ENCODE peak calls at places on chromosome 13, in nine cellular contexts. O is choroid plexus epithelial cell; S is stomach; B is stimulated activated CD8-positive, alpha-beta memory T cell treated with anti-CD3 and anti-CD28 coated beads, Interleukin-15, amount 100 ng/mL, for 4 hours; P is cardiac muscle cell; U is lung; W is transverse colon; Y is KBM-7; J is progenitor cell of endocrine pancreas. H is an unnamed sample.

GRCh38 chr13:107743523-107743922 is 471.8 kb downstream of the LIG4 start:
- DNase-seq in B (no peak), O (no peak), Y (no peak), S (no peak), P (no peak), W (no peak), J (no peak), U (no peak), H (no peak)

GRCh38 chr13:103009061-103009840 is 57.0 kb downstream of the SLC10A2 start:
- DNase-seq in S (no peak), P (no peak), J (no peak), O (peak), B (no peak), W (no peak), Y (no peak), U (no peak), H (no peak)

GRCh38 chr13:83618966-83619365 is 263.3 kb downstream of the SLITRK1 start:
- DNase-seq in J (no peak), W (no peak), O (peak), S (no peak), Y (no peak), B (no peak), U (no peak), P (peak), H (peak)

GRCh38 chr13:46663644-46664043 is 110.7 kb downstream of the LRCH1 start:
- DNase-seq in O (no peak), W (no peak), U (no peak), S (no peak), Y (no peak), B (no peak), P (no peak), J (no peak), H (no peak)

GRCh38 chr13:113033498-113033897 is 64.5 kb downstream of the MCF2L start:
- DNase-seq in P (peak), W (no peak), S (no peak), J (no peak), B (no peak), Y (no peak), O (no peak), U (no peak), H (no peak)

GRCh38 chr13:50731400-50731799 is 112.1 kb downstream of the DLEU7 start:
- DNase-seq in B (no peak), S (no peak), W (no peak), J (no peak), U (no peak), Y (peak), P (peak), O (peak), H (peak)

GRCh38 chr13:37501187-37501586 is 97.4 kb downstream of the POSTN start:
- DNase-seq in Y (no peak), B (no peak), S (no peak), P (no peak), W (no peak), O (no peak), J (no peak), U (no peak), H (no peak)

GRCh38 chr13:66803759-66804456 is 426.2 kb downstream of the PCDH9 start:
- DNase-seq in U (no peak), W (no peak), P (no peak), S (no peak), Y (no peak), B (no peak), O (peak), J (no peak), H (no peak)

GRCh38 chr13:97329331-97329730 is 104.6 kb upstream of the RAP2A start:
- DNase-seq in O (peak), U (no peak), W (no peak), J (no peak), P (peak), B (no peak), Y (no peak), S (no peak), H (peak)

GRCh38 chr13:80297094-80297493 is 43.8 kb downstream of the SPRY2 start:
- DNase-seq in J (no peak), S (no peak), Y (peak), O (no peak), P (no peak), W (no peak), B (no peak), U (no peak), H (no peak)

GRCh38 chr13:71464673-71465072 is 402.3 kb downstream of the DACH1 start:
- DNase-seq in O (no peak), B (no peak), J (no peak), U (no peak), Y (no peak), P (peak), W (no peak), S (no peak), H (no peak)

GRCh38 chr13:68608147-68608546 is 1378.0 kb upstream of the PCDH9 start:
- DNase-seq in U (no peak), B (no peak), S (no peak), W (no peak), Y (no peak), J (no peak), O (no peak), P (no peak), H (no peak)

GRCh38 chr13:44667950-44668349 is 91.8 kb upstream of the TSC22D1 start:
- DNase-seq in W (no peak), S (no peak), O (peak), P (peak), B (no peak), U (no peak), J (no peak), Y (no peak), H (peak)

GRCh38 chr13:103799028-103799427 is 732.8 kb upstream of the SLC10A2 start:
- DNase-seq in P (no peak), S (no peak), B (no peak), U (no peak), J (no peak), Y (no peak), O (peak), W (no peak), H (no peak)

GRCh38 chr13:44146162-44146561 is 227.5 kb upstream of the SERP2 start:
- DNase-seq in J (no peak), W (no peak), S (no peak), Y (no peak), O (no peak), B (no peak), U (peak), P (no peak), H (no peak)